ENCODE peak calls at places on chromosomes 1 and 21, in nine cellular contexts. D is caudate nucleus; B is HEK293T; W is GDM1; L is GF-D8; Q is stimulated activated CD4-positive, alpha-beta T cell treated with anti-CD3 and anti-CD28 coated beads, Interleukin-4, amount 100 ng/mL, for 24 hours; N is astrocyte of the spinal cord; G is left cardiac atrium; P is AG09319. S is an unnamed sample.
A peak's percentile ranks its signal among the peaks of the same experiment; 100 is the strongest.

GRCh38 chr1:204994086-204994862 is 48.7 kb upstream of the CNTN2 start:
- DNase-seq in B (no peak), W (no peak), P (no peak), D (no peak), L (no peak), Q (no peak), G (no peak), N (no peak), S (no peak)

GRCh38 chr1:211699059-211699458 is 23.6 kb upstream of the NEK2 start:
- DNase-seq in B (peak; percentile 8), L (no peak), G (no peak), W (no peak), Q (no peak), D (no peak), P (no peak), N (no peak), S (no peak)

GRCh38 chr1:54300395-54300794 is 100.4 kb downstream of the MRPL37 start:
- DNase-seq in N (no peak), B (no peak), Q (no peak), L (no peak), G (no peak), W (no peak), P (no peak), D (no peak), S (no peak)

GRCh38 chr1:244049142-244049968 is 1.7 kb upstream of the ZBTB18 start:
- DNase-seq in G (peak; percentile 45), B (peak; percentile 56), Q (peak; percentile 30), L (no peak), P (no peak), D (peak; percentile 47), N (no peak), W (peak; percentile 15), S (peak; percentile 60)

GRCh38 chr1:65176071-65176470 is 28.1 kb downstream of the AK4 start:
- DNase-seq in D (no peak), P (no peak), G (no peak), N (no peak), Q (no peak), L (no peak), B (no peak), W (no peak), S (no peak)

GRCh38 chr1:32893198-32894018 is 7.1 kb downstream of the HPCA start:
- DNase-seq in B (peak; percentile 70), G (peak; percentile 46), P (no peak), Q (no peak), N (peak; percentile 12), L (no peak), D (peak; percentile 68), W (no peak), S (peak; percentile 35)

GRCh38 chr1:52142220-52143153 is 598 bp downstream of the ZFYVE9 start:
- DNase-seq in N (peak; percentile 62), Q (peak; percentile 19), G (peak; percentile 54), B (peak; percentile 39), W (peak; percentile 48), L (no peak), P (no peak), D (peak; percentile 58), S (peak; percentile 54)

GRCh38 chr1:194710671-194711070 is 1524.3 kb upstream of the B3GALT2 start:
- DNase-seq in W (no peak), B (no peak), G (no peak), Q (no peak), P (no peak), D (no peak), L (no peak), N (no peak), S (no peak)

GRCh38 chr1:205229916-205230700 is 2.4 kb downstream of the TMCC2 start:
- DNase-seq in L (peak; percentile 23), N (no peak), P (no peak), Q (no peak), W (peak; percentile 14), G (no peak), D (no peak), B (no peak), S (no peak)

GRCh38 chr1:116817582-116818064 is 63.4 kb downstream of the CD2 start:
- DNase-seq in Q (peak; percentile 85), P (no peak), N (no peak), B (peak; percentile 76), G (no peak), W (peak; percentile 21), D (no peak), L (peak; percentile 53), S (peak; percentile 20)

GRCh38 chr1:15584489-15585363 is at the start of gene AGMAT:
- DNase-seq in D (no peak), L (peak; percentile 26), B (peak; percentile 46), Q (peak; percentile 72), P (no peak), N (no peak), W (no peak), G (peak; percentile 48), S (no peak)

GRCh38 chr1:171715813-171716251 is 26.0 kb downstream of the VAMP4 start:
- DNase-seq in W (no peak), N (no peak), P (no peak), Q (no peak), L (no peak), B (no peak), G (no peak), D (no peak), S (no peak)

GRCh38 chr21:33968998-33969353 is 53.4 kb upstream of the ATP5PO start:
- DNase-seq in B (no peak), L (no peak), Q (no peak), G (no peak), P (no peak), W (no peak), N (no peak), D (no peak), S (no peak)

GRCh38 chr1:58929667-58930325 is 145.9 kb upstream of the JUN start:
- DNase-seq in B (no peak), N (no peak), P (no peak), W (no peak), G (no peak), Q (peak; percentile 58), D (no peak), L (no peak), S (no peak)

GRCh38 chr21:42231761-42232160 is 12.8 kb downstream of the ABCG1 start:
- DNase-seq in P (no peak), Q (no peak), N (no peak), G (no peak), L (no peak), W (no peak), B (no peak), D (no peak), S (peak; percentile 17)

GRCh38 chr1:247548092-247548491 is 842 bp upstream of the GCSAML start:
- DNase-seq in L (peak; percentile 88), G (no peak), B (no peak), Q (no peak), W (peak; percentile 91), N (no peak), P (no peak), D (no peak), S (no peak)

GRCh38 chr1:220527279-220528048 is 472 bp upstream of the MARK1 start:
- DNase-seq in D (peak; percentile 25), P (no peak), L (no peak), W (no peak), B (peak; percentile 22), G (peak; percentile 38), Q (no peak), N (peak; percentile 30), S (peak; percentile 20)

GRCh38 chr1:161803181-161803580 is 37.1 kb downstream of the ATF6 start:
- DNase-seq in B (no peak), G (no peak), P (no peak), N (no peak), D (no peak), L (no peak), Q (no peak), W (no peak), S (no peak)

GRCh38 chr1:48245106-48245505 is 22.6 kb downstream of the SLC5A9 start:
- DNase-seq in N (no peak), G (no peak), P (no peak), B (no peak), D (no peak), Q (no peak), W (peak; percentile 81), L (peak; percentile 81), S (peak; percentile 16)

GRCh38 chr1:218674280-218674773 is 329.2 kb downstream of the TGFB2 start:
- DNase-seq in Q (no peak), D (no peak), P (no peak), N (peak; percentile 94), L (no peak), G (peak; percentile 28), B (peak; percentile 31), W (no peak), S (no peak)

GRCh38 chr1:12034381-12034801 is 15.1 kb downstream of the MIIP start:
- DNase-seq in N (peak; percentile 61), D (no peak), G (peak; percentile 69), Q (no peak), P (no peak), L (peak; percentile 15), B (no peak), W (no peak), S (no peak)

S was measured in adrenal gland.